ENCODE peak calls at places on chromosomes 2 and 18, in seven cellular contexts. Z is GM12865; C is HTR-8/SVneo; H is AG09319; S is activated effector memory CD4-positive, alpha-beta T cell treated with anti-CD3 and anti-CD28 coated beads, Interleukin-2, amount 50 U/mL, for 16 hours; N is omental fat pad; J is iris pigment epithelial cell. M is an unnamed sample.

GRCh38 chr2:157487747-157488146 is 43.9 kb upstream of the CYTIP start:
- DNase-seq in N (no peak), C (no peak), S (no peak), J (no peak), Z (no peak), H (no peak), M (no peak)

GRCh38 chr2:233098615-233099014 is 38.5 kb downstream of the INPP5D start:
- DNase-seq in C (peak; percentile 21), N (no peak), Z (no peak), J (no peak), H (no peak), S (no peak), M (no peak)

GRCh38 chr2:43464546-43464945 is 131.3 kb downstream of the THADA start:
- DNase-seq in S (no peak), Z (no peak), H (no peak), J (peak; percentile 79), C (no peak), N (no peak), M (no peak)

GRCh38 chr2:174681099-174681982 is 82.9 kb downstream of the CHRNA1 start:
- DNase-seq in C (no peak), Z (no peak), J (peak; percentile 35), H (no peak), N (no peak), S (no peak), M (no peak)

GRCh38 chr2:237199082-237199481 is 113.4 kb downstream of the COPS8 start:
- DNase-seq in C (no peak), H (no peak), Z (no peak), S (no peak), N (no peak), J (no peak), M (no peak)

GRCh38 chr18:22847392-22847791 is 85.7 kb upstream of the RBBP8 start:
- DNase-seq in N (no peak), S (no peak), J (peak; percentile 63), C (no peak), H (peak; percentile 29), Z (no peak), M (no peak)

GRCh38 chr2:224221455-224221913 is 180.4 kb downstream of the FAM124B start:
- DNase-seq in N (no peak), J (peak; percentile 92), S (no peak), C (peak; percentile 81), Z (no peak), H (peak; percentile 85), M (peak; percentile 66)

GRCh38 chr18:26546170-26546874 is 2.0 kb downstream of the KCTD1 start:
- DNase-seq in N (no peak), Z (no peak), S (no peak), J (peak; percentile 32), C (no peak), H (no peak), M (no peak)

GRCh38 chr18:7198326-7198725 is 32.6 kb upstream of the LRRC30 start:
- DNase-seq in C (no peak), H (no peak), J (no peak), N (no peak), Z (no peak), S (no peak), M (no peak)

GRCh38 chr2:232306741-232307305 is 71.7 kb upstream of the ALPP start:
- DNase-seq in Z (no peak), S (no peak), H (no peak), N (no peak), C (no peak), J (no peak), M (no peak)

GRCh38 chr2:203804070-203804469 is 63.5 kb upstream of the CTLA4 start:
- DNase-seq in C (peak; percentile 62), S (peak; percentile 66), H (peak; percentile 89), N (peak; percentile 32), Z (no peak), J (peak; percentile 100), M (peak; percentile 27)

GRCh38 chr2:16943279-16943958 is 277.8 kb upstream of the CYRIA start:
- DNase-seq in H (no peak), J (no peak), N (no peak), Z (no peak), C (no peak), S (no peak), M (no peak)

GRCh38 chr2:69717902-69718301 is 24.0 kb upstream of the ANXA4 start:
- DNase-seq in C (no peak), N (no peak), Z (peak; percentile 66), S (no peak), H (no peak), J (peak; percentile 43), M (no peak)

GRCh38 chr2:161243873-161244272 is 64.4 kb upstream of the PSMD14 start:
- DNase-seq in H (no peak), C (no peak), J (no peak), N (no peak), S (peak; percentile 65), Z (peak; percentile 30), M (no peak)

GRCh38 chr2:54149623-54150501 is 34.4 kb downstream of the ACYP2 start:
- DNase-seq in J (peak; percentile 19), C (no peak), N (no peak), Z (no peak), H (peak; percentile 10), S (no peak), M (peak; percentile 40)

GRCh38 chr18:26470011-26470637 is 78.2 kb downstream of the KCTD1 start:
- DNase-seq in H (peak; percentile 40), J (no peak), N (no peak), S (no peak), C (no peak), Z (peak; percentile 78), M (peak; percentile 25)

GRCh38 chr2:10864888-10865551 is 46.7 kb upstream of the KCNF1 start:
- DNase-seq in C (no peak), S (peak; percentile 74), N (no peak), Z (peak; percentile 85), J (no peak), H (no peak), M (no peak)

GRCh38 chr18:72848534-72849237 is 19.1 kb downstream of the NETO1 start:
- DNase-seq in C (no peak), Z (no peak), J (no peak), N (no peak), H (no peak), S (no peak), M (peak; percentile 3)

GRCh38 chr2:236366406-236366805 is 102.2 kb upstream of the ASB18 start:
- DNase-seq in C (no peak), J (no peak), Z (peak; percentile 58), N (no peak), S (peak; percentile 67), H (no peak), M (no peak)

GRCh38 chr18:23398401-23398800 is 54.7 kb upstream of the RIOK3 start:
- DNase-seq in S (no peak), J (peak; percentile 71), Z (no peak), C (no peak), N (no peak), H (no peak), M (no peak)

GRCh38 chr2:236642584-236643291 is 73.1 kb downstream of the ACKR3 start:
- DNase-seq in C (peak; percentile 86), S (no peak), Z (no peak), N (peak; percentile 84), H (peak; percentile 98), J (peak; percentile 90), M (peak; percentile 84)

GRCh38 chr2:100862081-100862480 is 42.1 kb downstream of the NPAS2 start:
- DNase-seq in J (no peak), H (peak; percentile 22), N (no peak), Z (no peak), S (no peak), C (no peak), M (no peak)

GRCh38 chr18:76875390-76876330 is 53.3 kb downstream of the ZNF236 start:
- DNase-seq in S (peak; percentile 69), Z (peak; percentile 77), N (no peak), H (no peak), J (peak; percentile 47), C (no peak), M (peak; percentile 74)

GRCh38 chr2:238784671-238785527 is 63.0 kb upstream of the TWIST2 start:
- DNase-seq in S (peak; percentile 81), N (peak; percentile 47), Z (peak; percentile 63), J (peak; percentile 61), H (peak; percentile 83), C (peak; percentile 71), M (peak; percentile 60)

GRCh38 chr2:29894822-29895221 is 26.6 kb downstream of the ALK start:
- DNase-seq in H (no peak), N (no peak), J (no peak), C (no peak), S (no peak), Z (no peak), M (no peak)

GRCh38 chr2:176502619-176503018 is 233.4 kb downstream of the MTX2 start:
- DNase-seq in J (no peak), Z (no peak), C (no peak), H (no peak), N (no peak), S (no peak), M (no peak)

GRCh38 chr18:54829856-54830255 is 1.6 kb downstream of the RAB27B start:
- DNase-seq in H (no peak), C (no peak), N (no peak), J (peak; percentile 38), Z (no peak), S (no peak), M (no peak)

GRCh38 chr18:10317864-10318685 is 136.4 kb upstream of the APCDD1 start:
- DNase-seq in C (no peak), H (no peak), Z (no peak), J (no peak), N (no peak), S (no peak), M (no peak)

GRCh38 chr2:95282458-95282857 is 8.2 kb downstream of the PROM2 start:
- DNase-seq in J (no peak), Z (no peak), N (no peak), H (no peak), C (no peak), S (no peak), M (no peak)

GRCh38 chr2:157565550-157565949 is 63.1 kb downstream of the ACVR1C start:
- DNase-seq in Z (no peak), S (no peak), N (no peak), C (no peak), J (no peak), H (no peak), M (no peak)

GRCh38 chr2:6471419-6471818 is 394.3 kb downstream of the CMPK2 start:
- DNase-seq in S (no peak), H (no peak), C (no peak), Z (no peak), J (no peak), N (no peak), M (no peak)

GRCh38 chr2:150259746-150260145 is 227.7 kb downstream of the RND3 start:
- DNase-seq in N (no peak), C (no peak), S (no peak), Z (no peak), H (peak; percentile 22), J (no peak), M (no peak)

GRCh38 chr2:70104231-70105111 is 17.2 kb downstream of the PCBP1 start:
- DNase-seq in S (peak; percentile 72), Z (peak; percentile 84), J (peak; percentile 81), C (peak; percentile 30), N (no peak), H (no peak), M (no peak)

GRCh38 chr2:36343601-36344000 is 12.0 kb upstream of the CRIM1 start:
- DNase-seq in C (no peak), J (no peak), Z (no peak), N (no peak), H (no peak), S (no peak), M (peak; percentile 82)

GRCh38 chr18:25594351-25594750 is 242.4 kb upstream of the ZNF521 start:
- DNase-seq in J (peak; percentile 59), N (no peak), S (no peak), Z (no peak), H (no peak), C (no peak), M (peak; percentile 22)

GRCh38 chr18:49933530-49933929 is 120.2 kb upstream of the ACAA2 start:
- DNase-seq in N (no peak), Z (no peak), S (no peak), H (no peak), C (peak; percentile 14), J (peak; percentile 24), M (no peak)

GRCh38 chr2:33011406-33011805 is 64.7 kb downstream of the LTBP1 start:
- DNase-seq in H (no peak), J (no peak), S (no peak), N (no peak), C (no peak), Z (no peak), M (no peak)

GRCh38 chr2:30994227-30995056 is 143.8 kb downstream of the GALNT14 start:
- DNase-seq in Z (no peak), H (no peak), C (no peak), J (no peak), S (no peak), N (no peak), M (no peak)

M was measured in trophoblast cell.